ENCODE peak calls at places on chromosomes 6 and 20, in nine cellular contexts. N, P, K, L, O, G, U, J and H are unnamed samples.

GRCh38 chr20:64254571-64255360 is 782 bp upstream of the PCMTD2 start:
- DNase-seq in N (no peak), P (no peak), K (no peak), L (no peak), O (no peak), G (peak), U (no peak), J (no peak), H (no peak)

GRCh38 chr6:4281341-4282293 is 146.2 kb upstream of the ECI2 start:
- DNase-seq in N (no peak), P (no peak), K (peak), L (no peak), O (peak), G (no peak), U (no peak), J (peak), H (no peak)

GRCh38 chr6:5766260-5766659 is 240.5 kb downstream of the NRN1 start:
- DNase-seq in N (no peak), P (peak), K (no peak), L (no peak), O (no peak), G (no peak), U (no peak), J (no peak), H (no peak)

GRCh38 chr6:168133186-168133585 is 54.2 kb upstream of the FRMD1 start:
- DNase-seq in N (no peak), P (no peak), K (no peak), L (peak), O (no peak), G (peak), U (no peak), J (no peak), H (no peak)

GRCh38 chr20:62558779-62559178 is 83.0 kb upstream of the GATA5 start:
- DNase-seq in N (no peak), P (no peak), K (no peak), L (no peak), O (no peak), G (no peak), U (no peak), J (no peak), H (no peak)

GRCh38 chr6:31922942-31923341 is 4.6 kb upstream of the C2 start:
- DNase-seq in N (no peak), P (no peak), K (peak), L (no peak), O (no peak), G (no peak), U (no peak), J (no peak), H (no peak)

GRCh38 chr6:43243649-43244321 is 504 bp downstream of the TTBK1 start:
- DNase-seq in N (no peak), P (no peak), K (no peak), L (no peak), O (no peak), G (no peak), U (no peak), J (no peak), H (no peak)

GRCh38 chr6:63897952-63898351 is 262.4 kb downstream of the PHF3 start:
- DNase-seq in N (no peak), P (no peak), K (no peak), L (no peak), O (no peak), G (no peak), U (no peak), J (no peak), H (no peak)

GRCh38 chr6:167116109-167116837 is 6.6 kb upstream of the CCR6 start:
- DNase-seq in N (no peak), P (no peak), K (no peak), L (no peak), O (no peak), G (no peak), U (no peak), J (no peak), H (no peak)

GRCh38 chr6:94902974-94903628 is 674.2 kb upstream of the MANEA start:
- DNase-seq in N (no peak), P (no peak), K (no peak), L (no peak), O (no peak), G (peak), U (no peak), J (no peak), H (no peak)

GRCh38 chr6:7247828-7248227 is 65.2 kb downstream of the SSR1 start:
- DNase-seq in N (no peak), P (no peak), K (no peak), L (peak), O (no peak), G (no peak), U (no peak), J (no peak), H (no peak)

GRCh38 chr6:128822271-128822670 is 60.7 kb upstream of the LAMA2 start:
- DNase-seq in N (no peak), P (no peak), K (no peak), L (no peak), O (no peak), G (no peak), U (peak), J (no peak), H (no peak)